ENCODE peak calls at places on chromosome 22, in five cellular contexts. C, R, W, E and L are unnamed samples. For H3K4me1 and H3K9me3, the result is how much of the 10 kb centered on the place peaks cover.

GRCh38 chr22:39349506-39349966 is 255 bp upstream of the SYNGR1 start:
- DNase-seq in E (no peak), W (peak), C (no peak), R (no peak), L (peak)

GRCh38 chr22:40485813-40486610 is 115.6 kb downstream of the SGSM3 start:
- DNase-seq in C (no peak), R (no peak), E (no peak), W (no peak), L (no peak)

GRCh38 chr22:28560005-28560742 is 119.5 kb downstream of the TTC28 start:
- DNase-seq in R (no peak), C (no peak), W (peak), E (peak), L (no peak)

GRCh38 chr22:40418366-40419201 is 48.2 kb downstream of the SGSM3 start:
- DNase-seq in W (no peak), E (no peak), C (no peak), R (no peak), L (no peak)

GRCh38 chr22:21719024-21719423 is 16.6 kb downstream of the YPEL1 start:
- DNase-seq in C (no peak), E (no peak), R (no peak), W (no peak), L (no peak)

GRCh38 chr22:47007496-47007895 is 245.0 kb downstream of the TBC1D22A start:
- DNase-seq in R (no peak), C (no peak), W (no peak), E (no peak), L (no peak)

GRCh38 chr22:37269930-37270678 is 12.2 kb upstream of the CYTH4 start:
- DNase-seq in R (no peak), W (no peak), E (no peak), C (no peak), L (no peak)

GRCh38 chr22:23828800-23829680 is 9.8 kb downstream of the DERL3 start:
- DNase-seq in W (no peak), E (no peak), R (no peak), C (no peak), L (no peak)

GRCh38 chr22:21641417-21641794 is 696 bp upstream of the SDF2L1 start:
- DNase-seq in W (peak), C (peak), E (peak), R (no peak), L (no peak)

GRCh38 chr22:25368271-25368670 is 148.8 kb downstream of the CRYBB2 start:
- DNase-seq in R (no peak), E (no peak), W (peak), C (no peak), L (no peak)

GRCh38 chr22:37274380-37274862 is 7.9 kb upstream of the CYTH4 start:
- DNase-seq in E (no peak), W (no peak), C (no peak), R (no peak), L (no peak)

GRCh38 chr22:37609240-37610152 is 862 bp downstream of the GGA1 start:
- DNase-seq in E (no peak), C (no peak), W (peak), R (no peak), L (no peak)

GRCh38 chr22:24119476-24119875 is 61.8 kb upstream of the SUSD2 start:
- DNase-seq in W (no peak), E (no peak), R (no peak), C (no peak), L (no peak)

GRCh38 chr22:45787770-45788169 is 116.1 kb downstream of the ATXN10 start:
- DNase-seq in E (no peak), C (no peak), W (no peak), R (no peak), L (no peak)

GRCh38 chr22:35398574-35398973 is 1.4 kb upstream of the MCM5 start:
- DNase-seq in C (no peak), E (no peak), R (no peak), W (no peak), L (no peak)

GRCh38 chr22:44331881-44332714 is 19.3 kb upstream of the SHISAL1 start:
- DNase-seq in C (no peak), R (no peak), E (no peak), W (peak), L (no peak)

GRCh38 chr22:50569041-50569459 is 6.3 kb upstream of the SYCE3 start:
- DNase-seq in C (no peak), R (no peak), E (no peak), W (no peak), L (no peak)

GRCh38 chr22:49768961-49769690 is 58.5 kb downstream of the BRD1 start:
- DNase-seq in C (no peak), E (no peak), W (peak), R (no peak), L (no peak)

GRCh38 chr22:23232094-23232905 is 52.0 kb downstream of the BCR start:
- DNase-seq in E (no peak), W (no peak), R (no peak), C (no peak), L (no peak)

GRCh38 chr22:32628626-32629587 is 154.3 kb downstream of the FBXO7 start:
- DNase-seq in W (peak), R (no peak), C (no peak), E (peak), L (no peak)

GRCh38 chr22:37930270-37930951 is 23.0 kb downstream of the C22orf23 start:
- DNase-seq in W (peak), E (no peak), C (peak), R (no peak), L (no peak)

GRCh38 chr22:43830931-43831560 is 18.9 kb upstream of the EFCAB6 start:
- DNase-seq in C (no peak), R (no peak), E (no peak), W (no peak), L (no peak)

GRCh38 chr22:37427128-37427710 is at the start of gene ELFN2:
- DNase-seq in W (peak), R (no peak), C (no peak), E (no peak), L (no peak)

GRCh38 chr22:38949889-38950405 is 7.5 kb upstream of the APOBEC3A start:
- DNase-seq in E (no peak), C (no peak), R (no peak), W (no peak), L (no peak)

GRCh38 chr22:45064313-45065268 is 54.8 kb upstream of the PHF21B start:
- DNase-seq in R (no peak), W (peak), C (no peak), E (peak), L (no peak)

GRCh38 chr22:38831166-38831945 is 12.5 kb downstream of the NPTXR start:
- DNase-seq in W (peak), E (peak), C (no peak), R (no peak), L (no peak)

DNA sequence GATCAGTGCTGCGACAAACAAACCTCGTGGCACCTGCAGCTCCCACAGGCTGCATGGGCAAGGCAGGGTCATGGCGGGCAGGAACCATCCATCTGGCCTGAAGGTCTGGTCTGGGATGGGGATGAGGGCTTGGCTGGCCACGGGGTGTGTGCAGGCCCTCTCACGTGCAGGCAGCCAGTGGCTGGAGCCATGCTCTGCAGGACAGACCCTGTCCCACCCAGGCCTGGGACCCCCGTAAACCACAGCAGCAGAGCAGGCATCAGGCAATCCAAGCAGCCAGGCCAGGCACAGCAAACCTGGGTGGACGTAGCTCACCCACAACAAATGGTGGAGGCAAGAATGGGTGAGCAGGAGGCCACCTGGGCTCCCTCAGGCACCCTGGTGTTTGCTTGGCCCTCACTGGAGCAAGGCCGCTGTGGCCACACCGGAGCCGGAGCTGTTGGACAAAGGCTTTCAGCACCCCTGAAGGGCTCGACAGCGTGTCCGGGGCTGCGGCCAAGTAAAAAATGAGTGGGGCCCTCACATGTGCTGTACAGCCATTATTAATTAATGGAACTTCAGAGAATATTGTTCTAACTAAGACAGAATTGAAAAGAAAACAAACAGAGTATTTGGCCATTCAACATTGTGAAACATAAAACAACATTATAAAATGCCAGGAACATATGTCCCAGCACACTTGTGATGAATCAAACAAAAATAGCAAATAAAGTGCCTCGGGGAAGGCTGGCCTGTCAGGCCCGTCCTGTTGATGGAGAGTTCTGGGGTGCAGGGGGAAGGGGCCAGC is 24.0 kb upstream of the GNB1L start:
- DNase-seq in E (no peak), W (no peak), R (no peak), C (no peak), L (no peak)
- H3K4me1 ChIP-seq in E (under half), W (half or more), R (under half), C (under half), L (under half)

GRCh38 chr22:48636746-48637145 is 1190.9 kb downstream of the BRD1 start:
- DNase-seq in C (no peak), W (no peak), E (no peak), R (no peak), L (no peak)
- H3K9me3 ChIP-seq in C (under half), W (under half), E (under half), R (under half), L (under half)

GRCh38 chr22:31340360-31340759 is 5.8 kb downstream of the PATZ1 start:
- DNase-seq in R (no peak), W (no peak), E (no peak), C (no peak), L (no peak)
- H2BK12ac ChIP-seq in R (no peak), W (no peak), E (no peak), C (no peak), L (no peak)

GRCh38 chr22:26494506-26494905 is 10.8 kb downstream of the SRRD start:
- DNase-seq in R (no peak), C (no peak), E (no peak), W (no peak), L (no peak)
- H3K4me1 ChIP-seq in R (under half), C (under half), E (under half), W (under half), L (under half)

DNA sequence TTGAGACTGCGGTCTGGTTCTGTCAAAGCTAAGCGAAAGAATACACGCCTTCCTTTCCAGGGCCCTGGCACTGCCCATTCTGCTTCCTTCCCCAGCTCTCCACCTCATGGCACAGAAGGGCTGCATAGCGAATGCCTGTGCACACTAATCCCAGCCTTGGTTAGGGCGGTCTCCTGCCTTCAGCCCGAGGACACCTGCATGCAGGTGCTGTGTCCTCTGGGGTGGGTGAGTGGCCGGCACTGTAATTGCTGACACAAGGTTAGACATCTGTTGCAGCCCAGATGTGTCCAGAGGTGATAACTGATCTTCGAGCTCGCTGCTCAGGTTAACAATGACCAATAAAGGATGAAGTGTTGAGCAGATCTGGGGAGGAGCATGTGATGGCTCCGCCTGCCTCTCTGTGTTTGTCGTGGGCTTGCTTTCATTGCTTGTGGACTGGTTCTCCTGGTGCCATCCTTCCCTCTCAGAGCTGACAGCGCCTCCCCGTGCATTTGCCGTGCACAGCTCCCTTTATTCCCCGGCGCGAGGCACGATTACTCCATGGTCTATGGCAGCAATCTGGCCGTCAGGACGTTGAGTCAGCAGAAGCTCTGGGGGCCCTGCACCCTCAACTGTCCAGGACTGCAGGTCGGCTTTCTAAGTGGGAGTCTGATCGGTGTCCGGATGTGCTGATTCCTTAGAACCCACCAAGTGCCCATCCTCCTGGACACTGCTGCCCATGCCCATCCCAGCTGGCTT is 1088.2 kb downstream of the BRD1 start:
- DNase-seq in R (no peak), C (no peak), E (no peak), W (no peak), L (no peak)
- H3K9me3 ChIP-seq in R (under half), C (under half), E (under half), W (under half), L (under half)